ENCODE peak calls at places on chromosomes 4 and X, in five cellular contexts. J, T, K, W and B are unnamed samples.

GRCh38 chr4:101813604-101814003 is 23.1 kb downstream of the BANK1 start:
- DNase-seq in J (no peak), T (no peak), K (no peak), W (no peak), B (no peak)

GRCh38 chr4:47930971-47931804 is 16.8 kb upstream of the NFXL1 start:
- DNase-seq in J (no peak), T (no peak), K (peak; percentile 40), W (peak; percentile 70), B (no peak)

GRCh38 chr4:170398228-170398627 is 308.5 kb upstream of the AADAT start:
- DNase-seq in J (no peak), T (no peak), K (peak; percentile 18), W (no peak), B (no peak)

GRCh38 chr4:132063829-132064228 is 1085.3 kb upstream of the PCDH10 start:
- DNase-seq in J (no peak), T (no peak), K (no peak), W (peak; percentile 84), B (no peak)

GRCh38 chrX:141175786-141176185 is 1.1 kb downstream of the LDOC1 start:
- DNase-seq in J (no peak), T (no peak), K (no peak), W (no peak), B (no peak)

GRCh38 chr4:78121338-78121904 is 64.3 kb downstream of the FRAS1 start:
- DNase-seq in J (peak; percentile 39), T (no peak), K (peak; percentile 22), W (no peak), B (no peak)

GRCh38 chrX:11530621-11531020 is 135.1 kb downstream of the ARHGAP6 start:
- DNase-seq in J (no peak), T (no peak), K (no peak), W (no peak), B (no peak)

GRCh38 chrX:42129541-42129940 is 206.2 kb upstream of the CASK start:
- DNase-seq in J (no peak), T (no peak), K (no peak), W (no peak), B (no peak)

GRCh38 chr4:95049838-95050237 is 292.1 kb downstream of the BMPR1B start:
- DNase-seq in J (no peak), T (no peak), K (no peak), W (peak; percentile 35), B (no peak)

GRCh38 chrX:64093761-64094160 is 111.7 kb downstream of the AMER1 start:
- DNase-seq in J (no peak), T (no peak), K (peak; percentile 19), W (peak; percentile 7), B (peak; percentile 0)
- TF ChIP-seq CTCF in J (peak; percentile 22), T (peak; percentile 21), K (peak; percentile 50), W (peak; percentile 24), B (peak; percentile 55)

GRCh38 chr4:186936496-186937375 is 213.1 kb upstream of the FAT1 start:
- DNase-seq in J (no peak), T (no peak), K (peak; percentile 84), W (peak; percentile 88), B (peak; percentile 96)

GRCh38 chr4:186934841-186935443 is 211.3 kb upstream of the FAT1 start:
- DNase-seq in J (no peak), T (no peak), K (peak; percentile 86), W (no peak), B (no peak)

GRCh38 chr4:186932631-186933150 is 209.0 kb upstream of the FAT1 start:
- DNase-seq in J (no peak), T (no peak), K (no peak), W (peak; percentile 52), B (no peak)

GRCh38 chr4:186934255-186934654 is 210.6 kb upstream of the FAT1 start:
- DNase-seq in J (no peak), T (no peak), K (no peak), W (no peak), B (no peak)

DNA sequence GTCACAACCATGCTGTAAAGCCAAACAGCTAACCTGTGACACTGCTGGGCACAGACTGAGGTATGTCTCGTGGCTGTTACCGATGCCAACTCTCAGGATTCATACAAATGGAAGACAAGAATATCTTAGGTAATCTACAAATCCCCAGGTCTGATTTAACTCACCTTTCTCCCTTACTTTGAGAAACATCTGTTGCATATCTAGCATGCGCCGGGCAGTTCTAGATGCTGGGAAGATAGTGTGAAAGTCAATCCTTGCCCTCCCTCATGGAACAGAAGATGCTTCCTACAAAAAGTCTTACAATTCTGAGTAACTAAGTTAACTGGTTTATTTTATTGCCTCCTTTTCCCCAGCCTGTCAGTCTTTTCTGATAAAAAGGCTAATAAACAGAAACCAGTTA is 212.2 kb upstream of the FAT1 start:
- DNase-seq in J (no peak), T (no peak), K (peak; percentile 14), W (no peak), B (no peak)
- H3K4me3 ChIP-seq in J (no peak overlapping the region), T (no peak overlapping the region), K (no peak overlapping the region), W (no peak overlapping the region), B (no peak overlapping the region)

GRCh38 chrX:30196322-30196721 is 19.0 kb upstream of the MAGEB2 start:
- DNase-seq in J (no peak), T (no peak), K (peak; percentile 12), W (peak; percentile 3), B (no peak)
- TF ChIP-seq CTCF in J (no peak), T (no peak), K (no peak), W (peak; percentile 3), B (peak; percentile 22)

GRCh38 chrX:39721570-39722279 is 376.0 kb downstream of the BCOR start:
- DNase-seq in J (no peak), T (no peak), K (no peak), W (peak; percentile 76), B (no peak)
- H3K4me3 ChIP-seq in J (no peak overlapping the region), T (no peak overlapping the region), K (no peak overlapping the region), W (no peak overlapping the region), B (no peak overlapping the region)

GRCh38 chr4:74444891-74445642 is at the start of gene AREG:
- DNase-seq in J (peak; percentile 62), T (peak; percentile 40), K (peak; percentile 88), W (peak; percentile 92), B (no peak)
- TF ChIP-seq CTCF in J (peak; percentile 5), T (peak; percentile 49), K (peak; percentile 76), W (peak; percentile 75), B (peak; percentile 72)

GRCh38 chrX:25001808-25002657 is 13.7 kb downstream of the ARX start:
- DNase-seq in J (no peak), T (no peak), K (no peak), W (no peak), B (no peak)
- H3K4me3 ChIP-seq in J (no peak overlapping the region), T (peak overlapping the region; percentile 19), K (no peak overlapping the region), W (no peak overlapping the region), B (no peak overlapping the region)

GRCh38 chrX:29662759-29663503 is 552.4 kb upstream of the MAGEB2 start:
- DNase-seq in J (no peak), T (no peak), K (peak; percentile 92), W (peak; percentile 87), B (peak; percentile 78)
- TF ChIP-seq CTCF in J (no peak), T (no peak), K (no peak), W (no peak), B (no peak)